ENCODE peak calls at places on chromosome 6, in six cellular contexts. One of them, this sample, is unnamed.

GRCh38 chr6:55047433-55048044 is 126.8 kb upstream of the HCRTR2 start:
- DNase-seq in tibial nerve: no peak
- DNase-seq in ovary: no peak
- DNase-seq in stomach: no peak
- DNase-seq in transverse colon: no peak
- DNase-seq in upper lobe of left lung: no peak
- DNase-seq in this sample: no peak

GRCh38 chr6:111872521-111873177 is 603 bp downstream of the FYN start:
- DNase-seq in tibial nerve: peak
- DNase-seq in ovary: peak
- DNase-seq in stomach: no peak
- DNase-seq in transverse colon: peak
- DNase-seq in upper lobe of left lung: peak
- DNase-seq in this sample: no peak

GRCh38 chr6:144379356-144379755 is 94.2 kb downstream of the UTRN start:
- DNase-seq in tibial nerve: no peak
- DNase-seq in ovary: no peak
- DNase-seq in stomach: no peak
- DNase-seq in transverse colon: no peak
- DNase-seq in upper lobe of left lung: no peak
- DNase-seq in this sample: no peak

GRCh38 chr6:111573892-111574800 is 31.5 kb downstream of the TRAF3IP2 start:
- DNase-seq in tibial nerve: no peak
- DNase-seq in ovary: no peak
- DNase-seq in stomach: no peak
- DNase-seq in transverse colon: no peak
- DNase-seq in upper lobe of left lung: no peak
- DNase-seq in this sample: no peak

GRCh38 chr6:150622941-150623874 is 23.5 kb downstream of the PLEKHG1 start:
- DNase-seq in tibial nerve: no peak
- DNase-seq in ovary: no peak
- DNase-seq in stomach: no peak
- DNase-seq in transverse colon: no peak
- DNase-seq in upper lobe of left lung: no peak
- DNase-seq in this sample: peak

GRCh38 chr6:43773050-43773956 is 3.3 kb downstream of the VEGFA start:
- DNase-seq in tibial nerve: no peak
- DNase-seq in ovary: no peak
- DNase-seq in stomach: peak
- DNase-seq in transverse colon: peak
- DNase-seq in upper lobe of left lung: no peak
- DNase-seq in this sample: no peak

GRCh38 chr6:36957773-36958271 is 3.3 kb downstream of the PI16 start:
- DNase-seq in tibial nerve: no peak
- DNase-seq in ovary: peak
- DNase-seq in stomach: no peak
- DNase-seq in transverse colon: no peak
- DNase-seq in upper lobe of left lung: no peak
- DNase-seq in this sample: no peak

GRCh38 chr6:163449076-163449475 is 34.6 kb downstream of the QKI start:
- DNase-seq in tibial nerve: no peak
- DNase-seq in ovary: no peak
- DNase-seq in stomach: no peak
- DNase-seq in transverse colon: no peak
- DNase-seq in upper lobe of left lung: no peak
- DNase-seq in this sample: no peak

GRCh38 chr6:35425284-35425683 is 26.9 kb upstream of the FANCE start:
- DNase-seq in tibial nerve: no peak
- DNase-seq in ovary: no peak
- DNase-seq in stomach: no peak
- DNase-seq in transverse colon: no peak
- DNase-seq in upper lobe of left lung: no peak
- DNase-seq in this sample: no peak

GRCh38 chr6:63760199-63760598 is 124.6 kb downstream of the PHF3 start:
- DNase-seq in tibial nerve: no peak
- DNase-seq in ovary: no peak
- DNase-seq in stomach: no peak
- DNase-seq in transverse colon: no peak
- DNase-seq in upper lobe of left lung: no peak
- DNase-seq in this sample: no peak

GRCh38 chr6:106243261-106243660 is 82.3 kb downstream of the ATG5 start:
- DNase-seq in tibial nerve: no peak
- DNase-seq in ovary: no peak
- DNase-seq in stomach: no peak
- DNase-seq in transverse colon: no peak
- DNase-seq in upper lobe of left lung: no peak
- DNase-seq in this sample: no peak

GRCh38 chr6:166786704-166787293 is 159.7 kb upstream of the RPS6KA2 start:
- DNase-seq in tibial nerve: no peak
- DNase-seq in ovary: no peak
- DNase-seq in stomach: no peak
- DNase-seq in transverse colon: no peak
- DNase-seq in upper lobe of left lung: no peak
- DNase-seq in this sample: peak

GRCh38 chr6:170439366-170440351 is 113.4 kb downstream of the PSMB1 start:
- DNase-seq in tibial nerve: no peak
- DNase-seq in ovary: no peak
- DNase-seq in stomach: peak
- DNase-seq in transverse colon: no peak
- DNase-seq in upper lobe of left lung: no peak
- DNase-seq in this sample: no peak

GRCh38 chr6:130831598-130831997 is 4.4 kb downstream of the SMLR1 start:
- DNase-seq in tibial nerve: no peak
- DNase-seq in ovary: no peak
- DNase-seq in stomach: no peak
- DNase-seq in transverse colon: no peak
- DNase-seq in upper lobe of left lung: no peak
- DNase-seq in this sample: no peak

GRCh38 chr6:41602864-41603608 is 35.2 kb upstream of the MDFI start:
- DNase-seq in tibial nerve: peak
- DNase-seq in ovary: peak
- DNase-seq in stomach: peak
- DNase-seq in transverse colon: peak
- DNase-seq in upper lobe of left lung: no peak
- DNase-seq in this sample: no peak
- TF ChIP-seq EP300 in tibial nerve: no peak
- TF ChIP-seq EP300 in ovary: no peak
- TF ChIP-seq EP300 in stomach: no peak
- TF ChIP-seq EP300 in transverse colon: no peak
- TF ChIP-seq EP300 in upper lobe of left lung: no peak
- TF ChIP-seq EP300 in this sample: no peak

GRCh38 chr6:133958782-133959181 is 5.8 kb downstream of the TBPL1 start:
- DNase-seq in tibial nerve: no peak
- DNase-seq in ovary: no peak
- DNase-seq in stomach: no peak
- DNase-seq in transverse colon: no peak
- DNase-seq in upper lobe of left lung: no peak
- DNase-seq in this sample: no peak
- TF ChIP-seq POLR2A in tibial nerve: no peak
- TF ChIP-seq POLR2A in ovary: no peak
- TF ChIP-seq POLR2A in stomach: no peak
- TF ChIP-seq POLR2A in transverse colon: no peak
- TF ChIP-seq POLR2A in upper lobe of left lung: no peak
- TF ChIP-seq POLR2A in this sample: no peak

DNA sequence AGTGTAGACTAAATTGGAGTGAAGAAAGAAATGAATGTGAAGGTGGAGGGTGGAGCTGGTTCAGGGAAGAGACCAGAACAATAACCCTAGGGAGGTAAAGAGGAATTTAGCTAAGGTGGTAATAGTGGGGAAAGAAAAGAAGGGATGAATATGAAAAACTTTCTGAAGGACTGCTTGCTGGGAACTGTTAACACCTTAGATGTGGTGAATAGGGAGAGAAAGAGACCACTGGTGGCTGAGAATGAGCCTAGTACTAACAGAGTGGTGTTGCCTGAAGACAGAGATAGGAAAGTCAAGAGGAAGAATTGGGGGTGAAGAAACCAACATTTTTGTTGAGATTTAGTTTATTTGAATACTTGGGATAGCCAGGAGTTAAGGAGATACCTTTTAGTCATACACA is 78.4 kb upstream of the HS3ST5 start:
- DNase-seq in tibial nerve: no peak
- DNase-seq in ovary: no peak
- DNase-seq in stomach: no peak
- DNase-seq in transverse colon: no peak
- DNase-seq in upper lobe of left lung: no peak
- DNase-seq in this sample: no peak
- TF ChIP-seq EP300 in tibial nerve: no peak
- TF ChIP-seq EP300 in ovary: no peak
- TF ChIP-seq EP300 in stomach: no peak
- TF ChIP-seq EP300 in transverse colon: no peak
- TF ChIP-seq EP300 in upper lobe of left lung: no peak
- TF ChIP-seq EP300 in this sample: no peak

GRCh38 chr6:2896741-2897140 is 6.4 kb downstream of the SERPINB9 start:
- DNase-seq in tibial nerve: no peak
- DNase-seq in ovary: no peak
- DNase-seq in stomach: no peak
- DNase-seq in transverse colon: no peak
- DNase-seq in upper lobe of left lung: no peak
- DNase-seq in this sample: peak

GRCh38 chr6:2902470-2902762 is 693 bp downstream of the SERPINB9 start:
- DNase-seq in tibial nerve: no peak
- DNase-seq in ovary: peak
- DNase-seq in stomach: no peak
- DNase-seq in transverse colon: no peak
- DNase-seq in upper lobe of left lung: no peak
- DNase-seq in this sample: no peak

GRCh38 chr6:2900221-2900807 is 2.8 kb downstream of the SERPINB9 start:
- DNase-seq in tibial nerve: no peak
- DNase-seq in ovary: no peak
- DNase-seq in stomach: no peak
- DNase-seq in transverse colon: no peak
- DNase-seq in upper lobe of left lung: no peak
- DNase-seq in this sample: no peak

GRCh38 chr6:2899596-2899995 is 3.5 kb downstream of the SERPINB9 start:
- DNase-seq in tibial nerve: no peak
- DNase-seq in ovary: no peak
- DNase-seq in stomach: no peak
- DNase-seq in transverse colon: no peak
- DNase-seq in upper lobe of left lung: no peak
- DNase-seq in this sample: no peak

DNA sequence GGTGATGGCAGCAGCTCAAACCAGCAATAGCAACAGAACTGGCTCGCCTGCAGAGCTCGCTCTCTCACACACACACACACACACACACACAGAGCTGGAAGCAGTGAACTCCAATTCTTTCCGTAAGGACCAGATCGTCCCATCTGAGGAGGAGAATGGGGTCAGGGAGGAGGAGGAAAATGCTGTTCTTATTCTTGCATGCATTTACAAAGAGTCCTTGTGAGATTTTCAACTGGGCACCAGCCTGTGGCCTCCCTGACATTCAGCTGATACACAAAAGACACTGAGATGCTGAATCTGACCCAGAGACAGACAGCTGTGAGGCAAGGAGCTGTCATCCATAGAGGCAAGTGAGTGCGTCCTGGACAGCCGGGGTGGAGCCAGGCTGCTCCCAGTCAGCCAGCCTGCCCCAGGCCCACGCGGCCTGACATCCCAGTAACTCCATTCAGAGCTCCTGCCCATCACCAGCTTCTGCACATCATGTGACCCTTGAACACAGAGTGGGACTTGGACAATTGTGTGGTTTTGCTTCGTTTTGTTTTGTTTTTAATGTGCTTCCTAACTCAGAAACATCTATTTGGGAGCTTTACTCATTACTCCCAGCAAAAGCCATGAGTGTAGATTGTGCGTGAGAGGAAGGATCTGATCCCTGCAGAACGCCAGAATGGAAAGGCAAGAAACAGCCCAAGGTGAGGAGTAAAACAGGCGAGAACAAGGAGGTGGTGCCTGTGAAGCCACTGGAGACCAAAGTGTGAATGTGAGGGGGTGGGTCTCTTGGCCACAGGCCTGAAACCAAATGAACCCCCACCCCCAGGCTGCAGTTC is 2.1 kb downstream of the SERPINB9 start:
- DNase-seq in tibial nerve: no peak
- DNase-seq in ovary: peak
- DNase-seq in stomach: no peak
- DNase-seq in transverse colon: no peak
- DNase-seq in upper lobe of left lung: no peak
- DNase-seq in this sample: peak
- TF ChIP-seq POLR2A in tibial nerve: no peak
- TF ChIP-seq POLR2A in ovary: no peak
- TF ChIP-seq POLR2A in stomach: no peak
- TF ChIP-seq POLR2A in transverse colon: no peak
- TF ChIP-seq POLR2A in upper lobe of left lung: no peak
- TF ChIP-seq POLR2A in this sample: no peak

DNA sequence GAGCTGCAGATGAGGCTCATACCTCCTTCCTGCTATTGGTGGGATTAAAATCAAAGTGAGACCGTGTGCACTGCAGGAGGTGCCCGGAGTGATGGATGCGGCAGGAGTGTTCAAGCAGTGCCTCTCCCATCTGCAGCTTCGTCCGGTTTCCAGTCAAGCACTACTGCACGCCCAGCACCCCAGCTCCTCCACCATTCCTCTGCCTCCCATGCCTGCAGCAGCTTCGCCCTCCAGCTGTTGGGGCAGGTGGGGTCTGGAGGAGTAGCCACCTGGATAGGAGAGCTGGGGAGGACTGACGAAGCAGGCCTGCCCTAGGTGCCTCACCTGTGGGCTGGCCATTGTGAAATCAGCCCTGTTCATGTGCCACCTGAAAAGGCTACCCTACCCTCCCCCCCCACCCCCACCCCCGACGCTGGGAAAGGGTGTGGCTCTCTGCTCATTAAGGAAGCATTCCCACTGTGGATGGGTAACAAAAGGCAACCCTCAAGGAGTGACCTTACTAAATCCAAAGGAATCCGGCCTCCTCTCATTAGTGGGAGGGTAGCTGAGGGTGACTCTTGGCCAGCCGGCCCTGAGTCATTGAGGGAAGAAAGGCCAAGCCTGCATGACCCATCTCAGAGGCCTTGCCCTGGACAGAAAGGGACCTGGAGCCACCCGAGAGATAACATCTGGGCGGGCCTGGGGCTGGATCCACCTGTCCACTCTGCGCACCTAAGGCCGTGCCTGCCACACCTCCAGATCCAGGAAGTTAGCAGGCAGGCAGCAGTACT is 115.9 kb upstream of the ARMC2 start:
- DNase-seq in tibial nerve: no peak
- DNase-seq in ovary: no peak
- DNase-seq in stomach: peak
- DNase-seq in transverse colon: peak
- DNase-seq in upper lobe of left lung: no peak
- DNase-seq in this sample: no peak
- TF ChIP-seq EP300 in tibial nerve: no peak
- TF ChIP-seq EP300 in ovary: no peak
- TF ChIP-seq EP300 in stomach: no peak
- TF ChIP-seq EP300 in transverse colon: no peak
- TF ChIP-seq EP300 in upper lobe of left lung: no peak
- TF ChIP-seq EP300 in this sample: no peak